ENCODE peak calls at places on chromosomes 16 and 17, in four cellular contexts. One of them, this sample, is unnamed.

GRCh38 chr16:48117217-48118105 is 38.3 kb downstream of the ABCC12 start:
- DNase-seq in K562: peak
- DNase-seq in GM12878: no peak
- DNase-seq in HepG2: peak
- DNase-seq in this sample: peak

GRCh38 chr17:18117974-18118632 is 9.5 kb downstream of the MYO15A start:
- DNase-seq in K562: no peak
- DNase-seq in GM12878: no peak
- DNase-seq in HepG2: no peak
- DNase-seq in this sample: no peak

GRCh38 chr17:28405632-28406477 is at the start of gene SLC46A1:
- DNase-seq in K562: peak
- DNase-seq in GM12878: no peak
- DNase-seq in HepG2: peak
- DNase-seq in this sample: peak

GRCh38 chr16:49589721-49590120 is 216.1 kb downstream of the C16orf78 start:
- DNase-seq in K562: no peak
- DNase-seq in GM12878: no peak
- DNase-seq in HepG2: no peak
- DNase-seq in this sample: peak

GRCh38 chr17:76834889-76835288 is 33.3 kb upstream of the MGAT5B start:
- DNase-seq in K562: no peak
- DNase-seq in GM12878: no peak
- DNase-seq in HepG2: no peak
- DNase-seq in this sample: no peak

GRCh38 chr16:86387461-86388440 is 122.6 kb upstream of the FOXF1 start:
- DNase-seq in K562: peak
- DNase-seq in GM12878: no peak
- DNase-seq in HepG2: no peak
- DNase-seq in this sample: no peak

GRCh38 chr16:84096447-84097005 is 20.2 kb downstream of the MBTPS1 start:
- DNase-seq in K562: no peak
- DNase-seq in GM12878: no peak
- DNase-seq in HepG2: peak
- DNase-seq in this sample: no peak

GRCh38 chr17:39027037-39027436 is 59.8 kb upstream of the FBXO47 start:
- DNase-seq in K562: no peak
- DNase-seq in GM12878: no peak
- DNase-seq in HepG2: no peak
- DNase-seq in this sample: peak

GRCh38 chr17:44354582-44355309 is 8.9 kb downstream of the FAM171A2 start:
- DNase-seq in K562: no peak
- DNase-seq in GM12878: no peak
- DNase-seq in HepG2: no peak
- DNase-seq in this sample: peak

GRCh38 chr17:21532763-21533385 is 156.7 kb downstream of the KCNJ12 start:
- DNase-seq in K562: no peak
- DNase-seq in GM12878: no peak
- DNase-seq in HepG2: no peak
- DNase-seq in this sample: no peak

GRCh38 chr17:336110-337021 is 16.2 kb downstream of the RPH3AL start:
- DNase-seq in K562: no peak
- DNase-seq in GM12878: no peak
- DNase-seq in HepG2: no peak
- DNase-seq in this sample: no peak

GRCh38 chr17:8120520-8121443 is 2.5 kb upstream of the ALOXE3 start:
- DNase-seq in K562: peak
- DNase-seq in GM12878: peak
- DNase-seq in HepG2: no peak
- DNase-seq in this sample: peak

GRCh38 chr17:8123695-8124349 is at the start of gene HES7:
- DNase-seq in K562: no peak
- DNase-seq in GM12878: no peak
- DNase-seq in HepG2: no peak
- DNase-seq in this sample: peak

GRCh38 chr17:8121531-8122390 is 2.1 kb downstream of the HES7 start:
- DNase-seq in K562: peak
- DNase-seq in GM12878: no peak
- DNase-seq in HepG2: no peak
- DNase-seq in this sample: peak

GRCh38 chr17:8122923-8123694 is 797 bp downstream of the HES7 start:
- DNase-seq in K562: no peak
- DNase-seq in GM12878: no peak
- DNase-seq in HepG2: no peak
- DNase-seq in this sample: peak

GRCh38 chr17:8122391-8122922 is 1.4 kb downstream of the HES7 start:
- DNase-seq in K562: no peak
- DNase-seq in GM12878: no peak
- DNase-seq in HepG2: no peak
- DNase-seq in this sample: peak
- TF ChIP-seq ETV6 in K562: no peak
- TF ChIP-seq ETV6 in GM12878: no peak
- TF ChIP-seq ETV6 in HepG2: no peak
- TF ChIP-seq ETV6 in this sample: no peak

GRCh38 chr17:79859676-79860615 is 20.7 kb upstream of the CBX4 start:
- DNase-seq in K562: no peak
- DNase-seq in GM12878: no peak
- DNase-seq in HepG2: no peak
- DNase-seq in this sample: no peak
- TF ChIP-seq ETV6 in K562: no peak
- TF ChIP-seq ETV6 in GM12878: no peak
- TF ChIP-seq ETV6 in HepG2: no peak
- TF ChIP-seq ETV6 in this sample: no peak

GRCh38 chr17:2397247-2398171 is 3.4 kb downstream of the MNT start:
- DNase-seq in K562: no peak
- DNase-seq in GM12878: no peak
- DNase-seq in HepG2: no peak
- DNase-seq in this sample: no peak

GRCh38 chr17:2400474-2400866 is 390 bp downstream of the MNT start:
- DNase-seq in K562: peak
- DNase-seq in GM12878: no peak
- DNase-seq in HepG2: peak
- DNase-seq in this sample: peak

GRCh38 chr17:2398188-2398587 is 2.7 kb downstream of the MNT start:
- DNase-seq in K562: no peak
- DNase-seq in GM12878: no peak
- DNase-seq in HepG2: no peak
- DNase-seq in this sample: no peak

GRCh38 chr17:2399572-2400473 is 1.0 kb downstream of the MNT start:
- DNase-seq in K562: peak
- DNase-seq in GM12878: peak
- DNase-seq in HepG2: peak
- DNase-seq in this sample: peak

GRCh38 chr17:2398655-2399571 is 1.9 kb downstream of the MNT start:
- DNase-seq in K562: peak
- DNase-seq in GM12878: no peak
- DNase-seq in HepG2: peak
- DNase-seq in this sample: peak
- TF ChIP-seq ETV6 in K562: no peak
- TF ChIP-seq ETV6 in GM12878: no peak
- TF ChIP-seq ETV6 in HepG2: no peak
- TF ChIP-seq ETV6 in this sample: no peak

GRCh38 chr17:69959291-69959690 is 115.7 kb upstream of the KCNJ16 start:
- DNase-seq in K562: no peak
- DNase-seq in GM12878: no peak
- DNase-seq in HepG2: no peak
- DNase-seq in this sample: no peak

GRCh38 chr17:69960755-69961154 is 114.3 kb upstream of the KCNJ16 start:
- DNase-seq in K562: no peak
- DNase-seq in GM12878: no peak
- DNase-seq in HepG2: no peak
- DNase-seq in this sample: no peak

GRCh38 chr17:69961488-69962145 is 113.4 kb upstream of the KCNJ16 start:
- DNase-seq in K562: no peak
- DNase-seq in GM12878: no peak
- DNase-seq in HepG2: no peak
- DNase-seq in this sample: peak
- TF ChIP-seq ETV6 in K562: no peak
- TF ChIP-seq ETV6 in GM12878: no peak
- TF ChIP-seq ETV6 in HepG2: no peak
- TF ChIP-seq ETV6 in this sample: no peak

DNA sequence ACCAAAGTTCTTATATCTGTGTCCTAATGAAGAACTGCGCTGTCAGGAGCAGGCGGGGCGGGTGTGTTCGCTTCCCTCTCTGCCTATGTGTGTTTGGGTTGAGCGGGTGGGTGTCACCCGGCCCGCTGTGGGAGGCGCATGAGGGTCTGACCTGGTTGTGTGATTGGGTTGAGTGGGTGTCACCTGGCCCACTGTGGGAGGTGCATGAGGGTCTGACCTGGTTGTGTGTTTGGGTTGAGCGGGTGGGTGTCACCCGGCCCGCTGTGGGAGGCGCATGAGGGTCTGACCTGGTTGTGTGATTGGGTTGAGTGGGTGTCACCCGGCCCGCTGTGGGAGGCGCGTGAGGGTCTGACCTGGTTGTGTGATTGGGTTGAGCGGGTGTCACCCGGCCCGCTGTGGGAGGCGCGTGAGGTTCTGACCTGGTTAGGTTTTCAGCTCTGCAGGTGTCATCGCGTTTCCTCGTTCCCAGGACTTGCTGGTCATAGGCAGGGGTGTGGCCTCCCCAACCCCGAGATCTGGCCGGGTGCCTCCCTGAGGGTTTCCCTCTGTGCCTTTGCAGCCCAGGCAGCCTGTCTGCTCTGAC is 69.6 kb upstream of the ZNF750 start:
- DNase-seq in K562: no peak
- DNase-seq in GM12878: no peak
- DNase-seq in HepG2: no peak
- DNase-seq in this sample: no peak
- TF ChIP-seq ETV6 in K562: no peak
- TF ChIP-seq ETV6 in GM12878: no peak
- TF ChIP-seq ETV6 in HepG2: no peak
- TF ChIP-seq ETV6 in this sample: no peak

This sample was measured in WTC11.